ENCODE peak calls at places on chromosomes 2 and 18, in ten cellular contexts. S is GM06990; K is activated naive CD4-positive, alpha-beta T cell treated with anti-CD3 and anti-CD28 coated beads for 36 hours; G is NCI-H774; Z is D341Med; U is WTC11; L is mucosa of descending colon; T is ureter; R is heart left ventricle; Q is activated T-cell treated with anti-CD3 and anti-CD28 coated beads for 1 hour. D is an unnamed sample.

GRCh38 chr18:6294119-6294784 is 120.5 kb downstream of the L3MBTL4 start:
- DNase-seq in L (peak), U (no peak), R (peak), Z (no peak), T (no peak), K (no peak), S (no peak), Q (no peak), G (no peak), D (no peak)

GRCh38 chr2:207683879-207684627 is 27.4 kb upstream of the CCNYL1 start:
- DNase-seq in Z (no peak), S (no peak), L (peak), R (no peak), Q (no peak), K (no peak), T (no peak), U (no peak), G (no peak), D (no peak)

GRCh38 chr2:220708366-220708765 is 863.7 kb downstream of the EPHA4 start:
- DNase-seq in T (no peak), K (no peak), U (no peak), Q (no peak), S (no peak), L (no peak), R (no peak), Z (no peak), G (no peak), D (no peak)

GRCh38 chr2:58057890-58058590 is 11.4 kb downstream of the VRK2 start:
- DNase-seq in Z (no peak), L (no peak), T (no peak), G (no peak), Q (no peak), K (no peak), U (no peak), S (no peak), R (no peak), D (no peak)

GRCh38 chr2:219571311-219572236 is at the start of gene OBSL1:
- DNase-seq in T (peak), S (no peak), R (peak), Q (no peak), Z (peak), L (peak), G (peak), K (no peak), U (peak), D (peak)

GRCh38 chr2:39492095-39492590 is 55.1 kb upstream of the MAP4K3 start:
- DNase-seq in T (no peak), K (peak), U (no peak), Q (no peak), R (no peak), L (peak), S (peak), Z (no peak), G (peak), D (no peak)

GRCh38 chr2:127678531-127678930 is 3.2 kb upstream of the LIMS2 start:
- DNase-seq in U (no peak), R (no peak), T (no peak), S (no peak), Z (no peak), Q (no peak), L (no peak), K (no peak), G (no peak), D (no peak)

GRCh38 chr18:13521418-13521817 is 204.9 kb downstream of the FAM210A start:
- DNase-seq in T (no peak), Q (no peak), R (no peak), K (no peak), S (no peak), L (no peak), G (no peak), U (no peak), Z (no peak), D (peak)

GRCh38 chr2:3377279-3377611 is 373 bp downstream of the EIPR1 start:
- DNase-seq in R (no peak), T (no peak), Z (peak), K (peak), G (peak), Q (no peak), L (no peak), S (no peak), U (no peak), D (no peak)

GRCh38 chr2:145563752-145564615 is 1044.1 kb upstream of the ZEB2 start:
- DNase-seq in K (no peak), Q (no peak), Z (no peak), G (peak), L (no peak), T (no peak), U (no peak), S (no peak), R (no peak), D (no peak)

GRCh38 chr2:217398860-217399259 is 539.0 kb upstream of the TNP1 start:
- DNase-seq in T (no peak), S (no peak), R (peak), K (peak), U (no peak), L (no peak), Z (no peak), G (no peak), Q (no peak), D (no peak)

GRCh38 chr18:74513883-74514205 is 17.7 kb downstream of the CNDP2 start:
- DNase-seq in U (no peak), Z (no peak), Q (no peak), S (no peak), T (peak), K (no peak), R (no peak), L (no peak), G (no peak), D (peak)

GRCh38 chr18:54772081-54772480 is 56.2 kb upstream of the RAB27B start:
- DNase-seq in Q (no peak), R (no peak), S (no peak), T (no peak), K (no peak), G (no peak), L (no peak), Z (no peak), U (no peak), D (no peak)

GRCh38 chr2:36727586-36727985 is 31.1 kb downstream of the VIT start:
- DNase-seq in R (no peak), T (no peak), K (no peak), U (no peak), L (no peak), Z (no peak), G (no peak), Q (no peak), S (no peak), D (no peak)

GRCh38 chr2:54348672-54349071 is 92.6 kb upstream of the TSPYL6 start:
- DNase-seq in K (no peak), Q (no peak), T (no peak), Z (no peak), G (no peak), L (peak), R (peak), S (no peak), U (no peak), D (no peak)

GRCh38 chr2:10038716-10039115 is 4.6 kb upstream of the KLF11 start:
- DNase-seq in R (no peak), L (no peak), K (no peak), U (no peak), G (no peak), S (no peak), Z (no peak), T (no peak), Q (no peak), D (no peak)

GRCh38 chr18:12839526-12840196 is 44.4 kb downstream of the PTPN2 start:
- DNase-seq in S (peak), G (no peak), K (peak), Z (no peak), Q (no peak), R (no peak), T (no peak), L (peak), U (no peak), D (no peak)

GRCh38 chr18:47427951-47428350 is 176.5 kb upstream of the SKOR2 start:
- DNase-seq in R (no peak), Q (no peak), U (no peak), Z (peak), G (no peak), T (no peak), L (no peak), K (no peak), S (no peak), D (no peak)

GRCh38 chr2:143171817-143172216 is 42.6 kb downstream of the ARHGAP15 start:
- DNase-seq in L (no peak), S (no peak), U (no peak), Z (peak), R (no peak), G (no peak), K (no peak), Q (no peak), T (no peak), D (no peak)

GRCh38 chr2:199462167-199462976 is 4.6 kb upstream of the SATB2 start:
- DNase-seq in G (no peak), Z (no peak), Q (no peak), R (no peak), T (no peak), U (peak), S (no peak), K (no peak), L (peak), D (no peak)

GRCh38 chr2:219918929-219919328 is 291.5 kb downstream of the SLC4A3 start:
- DNase-seq in Q (no peak), R (no peak), S (no peak), K (no peak), U (no peak), G (no peak), Z (no peak), T (no peak), L (no peak), D (no peak)

GRCh38 chr2:28544069-28544346 is 48.1 kb downstream of the PLB1 start:
- DNase-seq in Q (no peak), S (no peak), K (no peak), U (no peak), T (no peak), Z (no peak), G (no peak), R (no peak), L (no peak), D (no peak)

GRCh38 chr2:64359892-64360657 is 93.9 kb upstream of the LGALSL start:
- DNase-seq in U (peak), S (peak), G (no peak), Q (no peak), R (peak), Z (no peak), K (peak), T (peak), L (peak), D (no peak)

GRCh38 chr18:76131738-76132137 is 363.3 kb downstream of the ZNF516 start:
- DNase-seq in T (no peak), G (no peak), L (no peak), R (no peak), Z (no peak), K (peak), U (no peak), Q (no peak), S (no peak), D (no peak)

GRCh38 chr2:4662161-4662779 is 958.9 kb downstream of the DCDC2C start:
- DNase-seq in G (no peak), L (no peak), Q (no peak), S (no peak), K (no peak), R (no peak), Z (no peak), U (no peak), T (no peak), D (no peak)

GRCh38 chr2:235433860-235434259 is 60.0 kb upstream of the AGAP1 start:
- DNase-seq in U (no peak), K (no peak), G (no peak), S (no peak), T (no peak), R (peak), L (peak), Q (no peak), Z (no peak), D (no peak)

GRCh38 chr2:11692966-11693521 is 23.0 kb upstream of the NTSR2 start:
- DNase-seq in L (peak), R (no peak), S (no peak), T (no peak), Z (peak), K (peak), G (peak), Q (peak), U (peak), D (no peak)

GRCh38 chr2:80151248-80151647 is 153.3 kb downstream of the LRRTM1 start:
- DNase-seq in U (no peak), Q (no peak), Z (no peak), S (no peak), L (no peak), G (no peak), R (no peak), K (no peak), T (no peak), D (no peak)